ENCODE peak calls at places on chromosome 7, in ten cellular contexts. One of them, this sample, is unnamed.

GRCh38 chr7:121373177-121373576 is 22.9 kb downstream of the FAM3C start:
- DNase-seq in neural progenitor cell: no peak
- DNase-seq in SK-N-SH: no peak
- DNase-seq in EH: no peak
- DNase-seq in IMR-90: no peak
- DNase-seq in AG08396: no peak
- DNase-seq in NCI-H1417: peak
- DNase-seq in NCI-H1105 treated with DMSO at 0.1 percent for 48 hours: no peak
- DNase-seq in M059J: no peak
- DNase-seq in Calu3: no peak
- DNase-seq in this sample: no peak

GRCh38 chr7:153941061-153941460 is 111.1 kb upstream of the DPP6 start:
- DNase-seq in AG08396: no peak
- DNase-seq in EH: no peak
- DNase-seq in neural progenitor cell: no peak
- DNase-seq in NCI-H1417: no peak
- DNase-seq in IMR-90: no peak
- DNase-seq in M059J: no peak
- DNase-seq in SK-N-SH: no peak
- DNase-seq in Calu3: no peak
- DNase-seq in NCI-H1105 treated with DMSO at 0.1 percent for 48 hours: no peak
- DNase-seq in this sample: no peak

GRCh38 chr7:117780832-117781231 is 92.4 kb downstream of the CTTNBP2 start:
- DNase-seq in NCI-H1417: no peak
- DNase-seq in M059J: no peak
- DNase-seq in EH: peak
- DNase-seq in SK-N-SH: no peak
- DNase-seq in neural progenitor cell: no peak
- DNase-seq in AG08396: peak
- DNase-seq in IMR-90: peak
- DNase-seq in NCI-H1105 treated with DMSO at 0.1 percent for 48 hours: no peak
- DNase-seq in Calu3: no peak
- DNase-seq in this sample: no peak

GRCh38 chr7:81692146-81692905 is 77.5 kb downstream of the HGF start:
- DNase-seq in AG08396: no peak
- DNase-seq in NCI-H1105 treated with DMSO at 0.1 percent for 48 hours: no peak
- DNase-seq in NCI-H1417: no peak
- DNase-seq in SK-N-SH: no peak
- DNase-seq in Calu3: no peak
- DNase-seq in M059J: peak
- DNase-seq in IMR-90: peak
- DNase-seq in EH: peak
- DNase-seq in neural progenitor cell: no peak
- DNase-seq in this sample: no peak

GRCh38 chr7:128052404-128052803 is 21.2 kb upstream of the LRRC4 start:
- DNase-seq in AG08396: no peak
- DNase-seq in NCI-H1417: no peak
- DNase-seq in neural progenitor cell: no peak
- DNase-seq in M059J: no peak
- DNase-seq in NCI-H1105 treated with DMSO at 0.1 percent for 48 hours: no peak
- DNase-seq in IMR-90: no peak
- DNase-seq in SK-N-SH: no peak
- DNase-seq in EH: no peak
- DNase-seq in Calu3: no peak
- DNase-seq in this sample: no peak

GRCh38 chr7:16315280-16315679 is 106.1 kb downstream of the CRPPA start:
- DNase-seq in NCI-H1417: no peak
- DNase-seq in M059J: no peak
- DNase-seq in SK-N-SH: no peak
- DNase-seq in IMR-90: no peak
- DNase-seq in AG08396: no peak
- DNase-seq in NCI-H1105 treated with DMSO at 0.1 percent for 48 hours: no peak
- DNase-seq in neural progenitor cell: no peak
- DNase-seq in Calu3: no peak
- DNase-seq in EH: no peak
- DNase-seq in this sample: no peak

GRCh38 chr7:156693627-156694026 is 53.1 kb downstream of the RNF32 start:
- DNase-seq in AG08396: no peak
- DNase-seq in SK-N-SH: no peak
- DNase-seq in NCI-H1105 treated with DMSO at 0.1 percent for 48 hours: no peak
- DNase-seq in neural progenitor cell: no peak
- DNase-seq in IMR-90: no peak
- DNase-seq in M059J: no peak
- DNase-seq in Calu3: no peak
- DNase-seq in EH: no peak
- DNase-seq in NCI-H1417: no peak
- DNase-seq in this sample: no peak

GRCh38 chr7:55534262-55534915 is 37.9 kb downstream of the VOPP1 start:
- DNase-seq in neural progenitor cell: no peak
- DNase-seq in SK-N-SH: no peak
- DNase-seq in EH: peak
- DNase-seq in M059J: peak
- DNase-seq in NCI-H1417: no peak
- DNase-seq in Calu3: no peak
- DNase-seq in IMR-90: peak
- DNase-seq in NCI-H1105 treated with DMSO at 0.1 percent for 48 hours: no peak
- DNase-seq in AG08396: peak
- DNase-seq in this sample: no peak

GRCh38 chr7:111529507-111530355 is 32.6 kb downstream of the IMMP2L start:
- DNase-seq in EH: peak
- DNase-seq in NCI-H1417: no peak
- DNase-seq in neural progenitor cell: no peak
- DNase-seq in IMR-90: peak
- DNase-seq in AG08396: no peak
- DNase-seq in Calu3: no peak
- DNase-seq in M059J: peak
- DNase-seq in NCI-H1105 treated with DMSO at 0.1 percent for 48 hours: no peak
- DNase-seq in SK-N-SH: no peak
- DNase-seq in this sample: no peak

GRCh38 chr7:24963218-24963617 is 16.8 kb downstream of the OSBPL3 start:
- DNase-seq in EH: peak
- DNase-seq in M059J: peak
- DNase-seq in Calu3: no peak
- DNase-seq in NCI-H1105 treated with DMSO at 0.1 percent for 48 hours: no peak
- DNase-seq in SK-N-SH: no peak
- DNase-seq in NCI-H1417: no peak
- DNase-seq in AG08396: no peak
- DNase-seq in neural progenitor cell: no peak
- DNase-seq in IMR-90: peak
- DNase-seq in this sample: peak

GRCh38 chr7:32025381-32026075 is 44.7 kb downstream of the PDE1C start:
- DNase-seq in NCI-H1417: no peak
- DNase-seq in Calu3: no peak
- DNase-seq in SK-N-SH: no peak
- DNase-seq in EH: no peak
- DNase-seq in neural progenitor cell: no peak
- DNase-seq in IMR-90: no peak
- DNase-seq in AG08396: no peak
- DNase-seq in NCI-H1105 treated with DMSO at 0.1 percent for 48 hours: no peak
- DNase-seq in M059J: no peak
- DNase-seq in this sample: no peak

GRCh38 chr7:68821846-68822245 is 776.4 kb upstream of the AUTS2 start:
- DNase-seq in M059J: peak
- DNase-seq in neural progenitor cell: no peak
- DNase-seq in NCI-H1105 treated with DMSO at 0.1 percent for 48 hours: no peak
- DNase-seq in EH: no peak
- DNase-seq in SK-N-SH: peak
- DNase-seq in NCI-H1417: no peak
- DNase-seq in Calu3: no peak
- DNase-seq in IMR-90: no peak
- DNase-seq in AG08396: no peak
- DNase-seq in this sample: no peak

GRCh38 chr7:135940077-135941075 is 36.8 kb downstream of the MTPN start:
- DNase-seq in EH: no peak
- DNase-seq in NCI-H1105 treated with DMSO at 0.1 percent for 48 hours: no peak
- DNase-seq in M059J: no peak
- DNase-seq in AG08396: no peak
- DNase-seq in IMR-90: no peak
- DNase-seq in neural progenitor cell: no peak
- DNase-seq in Calu3: no peak
- DNase-seq in NCI-H1417: no peak
- DNase-seq in SK-N-SH: no peak
- DNase-seq in this sample: no peak

GRCh38 chr7:132930881-132931280 is 151.0 kb downstream of the CHCHD3 start:
- DNase-seq in EH: peak
- DNase-seq in AG08396: peak
- DNase-seq in NCI-H1105 treated with DMSO at 0.1 percent for 48 hours: no peak
- DNase-seq in M059J: peak
- DNase-seq in SK-N-SH: no peak
- DNase-seq in neural progenitor cell: peak
- DNase-seq in NCI-H1417: peak
- DNase-seq in Calu3: no peak
- DNase-seq in IMR-90: peak
- DNase-seq in this sample: no peak

GRCh38 chr7:91636129-91636724 is 244.3 kb downstream of the MTERF1 start:
- DNase-seq in M059J: peak
- DNase-seq in AG08396: no peak
- DNase-seq in SK-N-SH: no peak
- DNase-seq in NCI-H1417: peak
- DNase-seq in NCI-H1105 treated with DMSO at 0.1 percent for 48 hours: no peak
- DNase-seq in IMR-90: no peak
- DNase-seq in neural progenitor cell: peak
- DNase-seq in Calu3: peak
- DNase-seq in EH: peak
- DNase-seq in this sample: no peak

GRCh38 chr7:141666071-141666470 is 35.9 kb downstream of the DENND11 start:
- DNase-seq in Calu3: no peak
- DNase-seq in SK-N-SH: no peak
- DNase-seq in IMR-90: no peak
- DNase-seq in NCI-H1417: no peak
- DNase-seq in M059J: no peak
- DNase-seq in AG08396: no peak
- DNase-seq in neural progenitor cell: no peak
- DNase-seq in EH: no peak
- DNase-seq in NCI-H1105 treated with DMSO at 0.1 percent for 48 hours: no peak
- DNase-seq in this sample: no peak

GRCh38 chr7:80428161-80429054 is 83.5 kb downstream of the GNAT3 start:
- DNase-seq in AG08396: peak
- DNase-seq in IMR-90: peak
- DNase-seq in neural progenitor cell: peak
- DNase-seq in NCI-H1417: peak
- DNase-seq in EH: peak
- DNase-seq in SK-N-SH: peak
- DNase-seq in NCI-H1105 treated with DMSO at 0.1 percent for 48 hours: peak
- DNase-seq in Calu3: peak
- DNase-seq in M059J: peak
- DNase-seq in this sample: no peak

GRCh38 chr7:132221356-132221755 is 354.9 kb downstream of the PLXNA4 start:
- DNase-seq in NCI-H1417: no peak
- DNase-seq in M059J: no peak
- DNase-seq in AG08396: no peak
- DNase-seq in EH: no peak
- DNase-seq in SK-N-SH: no peak
- DNase-seq in IMR-90: no peak
- DNase-seq in NCI-H1105 treated with DMSO at 0.1 percent for 48 hours: no peak
- DNase-seq in neural progenitor cell: no peak
- DNase-seq in Calu3: no peak
- DNase-seq in this sample: no peak

GRCh38 chr7:988963-989529 is 6.1 kb downstream of the CYP2W1 start:
- DNase-seq in AG08396: no peak
- DNase-seq in IMR-90: no peak
- DNase-seq in SK-N-SH: no peak
- DNase-seq in NCI-H1105 treated with DMSO at 0.1 percent for 48 hours: no peak
- DNase-seq in EH: no peak
- DNase-seq in Calu3: no peak
- DNase-seq in M059J: no peak
- DNase-seq in neural progenitor cell: no peak
- DNase-seq in NCI-H1417: no peak
- DNase-seq in this sample: no peak

GRCh38 chr7:135712182-135712782 is 15.7 kb downstream of the SLC13A4 start:
- DNase-seq in SK-N-SH: peak
- DNase-seq in NCI-H1417: peak
- DNase-seq in neural progenitor cell: no peak
- DNase-seq in EH: peak
- DNase-seq in NCI-H1105 treated with DMSO at 0.1 percent for 48 hours: no peak
- DNase-seq in IMR-90: no peak
- DNase-seq in M059J: peak
- DNase-seq in Calu3: no peak
- DNase-seq in AG08396: no peak
- DNase-seq in this sample: no peak

GRCh38 chr7:26365077-26365896 is 73.6 kb downstream of the SNX10 start:
- DNase-seq in EH: peak
- DNase-seq in SK-N-SH: peak
- DNase-seq in NCI-H1105 treated with DMSO at 0.1 percent for 48 hours: peak
- DNase-seq in NCI-H1417: peak
- DNase-seq in IMR-90: peak
- DNase-seq in Calu3: peak
- DNase-seq in neural progenitor cell: peak
- DNase-seq in M059J: peak
- DNase-seq in AG08396: peak
- DNase-seq in this sample: peak

GRCh38 chr7:108348913-108349312 is 107.3 kb downstream of the NRCAM start:
- DNase-seq in AG08396: peak
- DNase-seq in SK-N-SH: no peak
- DNase-seq in Calu3: no peak
- DNase-seq in NCI-H1417: no peak
- DNase-seq in neural progenitor cell: no peak
- DNase-seq in IMR-90: peak
- DNase-seq in M059J: peak
- DNase-seq in EH: peak
- DNase-seq in NCI-H1105 treated with DMSO at 0.1 percent for 48 hours: no peak
- DNase-seq in this sample: no peak

GRCh38 chr7:96636342-96636865 is 73.2 kb downstream of the SEM1 start:
- DNase-seq in SK-N-SH: no peak
- DNase-seq in EH: peak
- DNase-seq in NCI-H1105 treated with DMSO at 0.1 percent for 48 hours: no peak
- DNase-seq in AG08396: no peak
- DNase-seq in neural progenitor cell: no peak
- DNase-seq in NCI-H1417: no peak
- DNase-seq in Calu3: no peak
- DNase-seq in M059J: peak
- DNase-seq in IMR-90: no peak
- DNase-seq in this sample: no peak

GRCh38 chr7:138289864-138290263 is 170.2 kb upstream of the TRIM24 start:
- DNase-seq in IMR-90: no peak
- DNase-seq in AG08396: no peak
- DNase-seq in M059J: no peak
- DNase-seq in NCI-H1105 treated with DMSO at 0.1 percent for 48 hours: no peak
- DNase-seq in SK-N-SH: no peak
- DNase-seq in EH: no peak
- DNase-seq in NCI-H1417: no peak
- DNase-seq in Calu3: no peak
- DNase-seq in neural progenitor cell: no peak
- DNase-seq in this sample: no peak

GRCh38 chr7:118129037-118129436 is 54.9 kb upstream of the LSM8 start:
- DNase-seq in M059J: no peak
- DNase-seq in NCI-H1417: no peak
- DNase-seq in Calu3: no peak
- DNase-seq in EH: no peak
- DNase-seq in SK-N-SH: no peak
- DNase-seq in AG08396: no peak
- DNase-seq in neural progenitor cell: no peak
- DNase-seq in IMR-90: no peak
- DNase-seq in NCI-H1105 treated with DMSO at 0.1 percent for 48 hours: no peak
- DNase-seq in this sample: no peak

GRCh38 chr7:107254398-107254985 is 85.7 kb downstream of the HBP1 start:
- DNase-seq in NCI-H1417: no peak
- DNase-seq in neural progenitor cell: no peak
- DNase-seq in SK-N-SH: no peak
- DNase-seq in M059J: no peak
- DNase-seq in IMR-90: no peak
- DNase-seq in AG08396: no peak
- DNase-seq in NCI-H1105 treated with DMSO at 0.1 percent for 48 hours: no peak
- DNase-seq in EH: no peak
- DNase-seq in Calu3: no peak
- DNase-seq in this sample: no peak

GRCh38 chr7:117043051-117043546 is 89.8 kb downstream of the ST7 start:
- DNase-seq in NCI-H1417: no peak
- DNase-seq in Calu3: no peak
- DNase-seq in EH: peak
- DNase-seq in M059J: no peak
- DNase-seq in AG08396: no peak
- DNase-seq in neural progenitor cell: no peak
- DNase-seq in NCI-H1105 treated with DMSO at 0.1 percent for 48 hours: no peak
- DNase-seq in IMR-90: no peak
- DNase-seq in SK-N-SH: no peak
- DNase-seq in this sample: no peak

GRCh38 chr7:78434281-78434680 is 635.7 kb downstream of the PHTF2 start:
- DNase-seq in Calu3: no peak
- DNase-seq in NCI-H1417: no peak
- DNase-seq in SK-N-SH: no peak
- DNase-seq in neural progenitor cell: peak
- DNase-seq in NCI-H1105 treated with DMSO at 0.1 percent for 48 hours: no peak
- DNase-seq in EH: no peak
- DNase-seq in M059J: no peak
- DNase-seq in AG08396: no peak
- DNase-seq in IMR-90: no peak
- DNase-seq in this sample: no peak